ENCODE peak calls at places on chromosome 3, in eight cellular contexts. I is hepatocyte, F is neural progenitor cell, Y is GM23338, U is fibroblast of lung, Q is endothelial cell of umbilical vein, G is PC-3, A is GM23248. O is an unnamed sample.
A peak's percentile ranks its signal among the peaks of the same experiment; 100 is the strongest.

GRCh38 chr3:101292027-101292426 is 28.3 kb downstream of the IMPG2 start:
- DNase-seq in G (peak; percentile 71), A (peak; percentile 47), Q (no peak), I (no peak), F (no peak), Y (no peak), U (peak; percentile 33), O (no peak)

GRCh38 chr3:197298858-197299854 is 744 bp upstream of the DLG1 start:
- DNase-seq in U (no peak), Y (peak; percentile 81), G (peak; percentile 77), I (peak; percentile 72), A (peak; percentile 21), F (peak; percentile 70), Q (peak; percentile 19), O (peak; percentile 80)

GRCh38 chr3:176767385-176767784 is 429.9 kb downstream of the TBL1XR1 start:
- DNase-seq in U (peak; percentile 41), Q (no peak), I (no peak), Y (no peak), G (peak; percentile 97), A (peak; percentile 82), F (no peak), O (peak; percentile 87)

GRCh38 chr3:52986049-52986448 is 59.8 kb downstream of the SFMBT1 start:
- DNase-seq in F (no peak), U (no peak), Y (no peak), Q (no peak), I (no peak), A (peak; percentile 47), G (no peak), O (no peak)

GRCh38 chr3:24521306-24522154 is 26.9 kb upstream of the THRB start:
- DNase-seq in F (peak; percentile 72), G (peak; percentile 35), Q (peak; percentile 37), A (peak; percentile 80), U (peak; percentile 34), Y (peak; percentile 77), I (peak; percentile 80), O (peak; percentile 51)

GRCh38 chr3:159711560-159712333 is 276.9 kb upstream of the IL12A start:
- DNase-seq in U (peak; percentile 80), I (peak; percentile 69), Q (peak; percentile 99), G (peak; percentile 90), F (peak; percentile 50), Y (no peak), A (peak; percentile 94), O (no peak)

GRCh38 chr3:66153961-66154923 is 66.6 kb upstream of the SLC25A26 start:
- DNase-seq in U (peak; percentile 20), Q (no peak), Y (peak; percentile 9), A (peak; percentile 69), I (no peak), G (peak; percentile 43), F (peak; percentile 37), O (no peak)

GRCh38 chr3:147977001-147977400 is 567.8 kb downstream of the ZIC1 start:
- DNase-seq in F (no peak), I (no peak), U (no peak), Y (no peak), G (no peak), Q (no peak), A (no peak), O (no peak)

GRCh38 chr3:1191061-1191460 is 98.2 kb downstream of the CNTN6 start:
- DNase-seq in F (no peak), G (no peak), Y (no peak), Q (no peak), U (no peak), I (peak; percentile 5), A (no peak), O (no peak)

GRCh38 chr3:52299815-52300611 is 12.4 kb downstream of the GLYCTK start:
- DNase-seq in I (peak; percentile 84), Y (peak; percentile 50), Q (peak; percentile 62), A (peak; percentile 43), G (peak; percentile 23), F (peak; percentile 62), U (no peak), O (peak; percentile 36)

GRCh38 chr3:143421556-143421955 is 302.0 kb downstream of the CHST2 start:
- DNase-seq in Y (no peak), U (peak; percentile 12), G (no peak), I (no peak), Q (peak; percentile 20), A (peak; percentile 26), F (no peak), O (no peak)

GRCh38 chr3:25257026-25257425 is 171.0 kb upstream of the RARB start:
- DNase-seq in A (no peak), F (no peak), G (no peak), Q (no peak), I (no peak), Y (no peak), U (peak; percentile 44), O (no peak)

GRCh38 chr3:98577178-98577895 is 16.1 kb downstream of the CPOX start:
- DNase-seq in I (no peak), U (peak; percentile 19), G (peak; percentile 75), F (no peak), Y (no peak), A (peak; percentile 66), Q (no peak), O (no peak)

GRCh38 chr3:195204360-195205166 is 66.4 kb downstream of the XXYLT1 start:
- DNase-seq in G (no peak), Q (peak; percentile 90), F (no peak), I (peak; percentile 42), U (peak; percentile 88), A (peak; percentile 24), Y (no peak), O (no peak)

GRCh38 chr3:181700168-181701087 is 11.3 kb upstream of the SOX2 start:
- DNase-seq in Q (peak; percentile 89), I (peak; percentile 89), A (peak; percentile 78), U (peak; percentile 77), F (peak; percentile 91), G (peak; percentile 76), Y (peak; percentile 92), O (peak; percentile 75)

GRCh38 chr3:175941352-175941751 is 1082.2 kb downstream of the NAALADL2 start:
- DNase-seq in G (peak; percentile 61), F (peak; percentile 25), Q (peak; percentile 11), Y (peak; percentile 79), A (no peak), I (peak; percentile 11), U (no peak), O (no peak)

GRCh38 chr3:96491023-96491422 is 323.4 kb upstream of the EPHA6 start:
- DNase-seq in G (no peak), U (no peak), F (no peak), Q (no peak), I (no peak), A (no peak), Y (no peak), O (no peak)

GRCh38 chr3:55166577-55167555 is 239.0 kb upstream of the LRTM1 start:
- DNase-seq in U (no peak), F (no peak), Y (no peak), I (no peak), Q (no peak), G (peak; percentile 16), A (peak; percentile 69), O (no peak)

GRCh38 chr3:101182734-101183133 is 137.6 kb downstream of the IMPG2 start:
- DNase-seq in I (no peak), Y (no peak), Q (no peak), G (peak; percentile 40), F (no peak), U (peak; percentile 29), A (peak; percentile 48), O (peak; percentile 44)

GRCh38 chr3:22977650-22978289 is 225.4 kb upstream of the UBE2E2 start:
- DNase-seq in G (no peak), I (no peak), Q (no peak), Y (no peak), U (no peak), F (no peak), A (no peak), O (no peak)

GRCh38 chr3:194137314-194138097 is 1.6 kb downstream of the HES1 start:
- DNase-seq in U (no peak), Q (peak; percentile 74), F (peak; percentile 66), A (peak; percentile 79), I (peak; percentile 71), Y (peak; percentile 66), G (peak; percentile 72), O (peak; percentile 77)

GRCh38 chr3:142450881-142451280 is 3.0 kb upstream of the XRN1 start:
- DNase-seq in I (no peak), F (no peak), A (no peak), G (no peak), Y (no peak), Q (no peak), U (no peak), O (peak; percentile 54)

GRCh38 chr3:30617653-30618052 is 11.3 kb downstream of the TGFBR2 start:
- DNase-seq in I (no peak), U (no peak), Y (no peak), Q (no peak), G (no peak), F (no peak), A (no peak), O (no peak)

GRCh38 chr3:38027466-38028465 is 1.7 kb downstream of the PLCD1 start:
- DNase-seq in G (no peak), F (no peak), U (no peak), Y (no peak), Q (no peak), A (no peak), I (peak; percentile 11), O (peak; percentile 8)
- TF ChIP-seq EZH2 in G (no peak), F (no peak), U (no peak), Y (no peak), Q (no peak), A (no peak), I (no peak), O (no peak)

GRCh38 chr3:49024449-49024848 is 2.5 kb downstream of the NDUFAF3 start:
- DNase-seq in F (no peak), Y (no peak), U (no peak), I (no peak), Q (no peak), A (no peak), G (no peak), O (no peak)

GRCh38 chr3:49027634-49028033 is 1.6 kb downstream of the IMPDH2 start:
- DNase-seq in F (no peak), G (no peak), U (no peak), I (no peak), Y (no peak), A (no peak), Q (no peak), O (no peak)

GRCh38 chr3:49025005-49025792 is 3.3 kb downstream of the NDUFAF3 start:
- DNase-seq in F (no peak), Q (no peak), I (no peak), G (no peak), A (peak; percentile 37), U (no peak), Y (no peak), O (no peak)

GRCh38 chr3:49026536-49026935 is 2.7 kb downstream of the IMPDH2 start:
- DNase-seq in U (no peak), Q (no peak), A (no peak), F (no peak), I (no peak), Y (no peak), G (no peak), O (no peak)

GRCh38 chr3:49025793-49026520 is 3.2 kb downstream of the IMPDH2 start:
- DNase-seq in G (no peak), U (no peak), Q (no peak), A (no peak), I (no peak), Y (no peak), F (no peak), O (no peak)
- H3K79me2 ChIP-seq in G (peaks cover 73% of the 10 kb centered on the region), U (peaks cover 49% of the 10 kb centered on the region), Q (peaks cover 46% of the 10 kb centered on the region), A (peaks cover 71% of the 10 kb centered on the region), I (peaks cover 54% of the 10 kb centered on the region), Y (peaks cover 32% of the 10 kb centered on the region), F (peaks cover 42% of the 10 kb centered on the region), O (peaks cover 63% of the 10 kb centered on the region)

GRCh38 chr3:83003917-83004316 is 1242.5 kb upstream of the GBE1 start:
- DNase-seq in F (peak; percentile 14), A (no peak), Q (no peak), U (no peak), G (no peak), Y (peak; percentile 14), I (no peak), O (no peak)
- H3K4me2 ChIP-seq in F (peak overlapping the region; percentile 47), A (no peak overlapping the region), Q (no peak overlapping the region), U (no peak overlapping the region), G (no peak overlapping the region), Y (peak overlapping the region; percentile 30), I (no peak overlapping the region), O (no peak overlapping the region)

GRCh38 chr3:4979401-4980228 is at the start of gene BHLHE40:
- DNase-seq in I (peak; percentile 39), Q (peak; percentile 56), U (peak; percentile 59), A (no peak), Y (peak; percentile 72), G (no peak), F (peak; percentile 70), O (no peak)
- TF ChIP-seq EZH2 in I (no peak), Q (no peak), U (no peak), A (no peak), Y (no peak), G (no peak), F (peak; percentile 89), O (no peak)

O was measured in PC-9.